ENCODE peak calls at places on chromosomes 7 and 10, in eight cellular contexts. D is AG04450, F is right atrium auricular region, A is transverse colon, E is uterus, O is astrocyte of the spinal cord, M is IMR-90, S is body of pancreas. N is an unnamed sample.

GRCh38 chr10:34967411-34967880 is 122.7 kb downstream of the CUL2 start:
- DNase-seq in D (no peak), F (no peak), A (no peak), E (peak; percentile 19), O (peak; percentile 96), M (peak; percentile 38), S (peak; percentile 45), N (no peak)

GRCh38 chr7:78039791-78040776 is 241.5 kb downstream of the PHTF2 start:
- DNase-seq in D (no peak), F (no peak), A (peak; percentile 23), E (no peak), O (no peak), M (no peak), S (peak; percentile 28), N (no peak)

GRCh38 chr7:24769863-24770262 is 12.6 kb upstream of the GSDME start:
- DNase-seq in D (no peak), F (peak; percentile 50), A (no peak), E (no peak), O (no peak), M (no peak), S (no peak), N (no peak)

GRCh38 chr10:73590881-73591577 is at the start of gene USP54:
- DNase-seq in D (no peak), F (no peak), A (no peak), E (no peak), O (peak; percentile 84), M (peak; percentile 52), S (no peak), N (peak; percentile 74)

GRCh38 chr10:77821551-77821950 is 105.0 kb downstream of the DLG5 start:
- DNase-seq in D (no peak), F (no peak), A (no peak), E (no peak), O (no peak), M (no peak), S (no peak), N (no peak)

GRCh38 chr7:1359051-1359400 is 100.2 kb downstream of the MICALL2 start:
- DNase-seq in D (no peak), F (no peak), A (no peak), E (no peak), O (no peak), M (no peak), S (no peak), N (no peak)

GRCh38 chr10:132539894-132540293 is 2.3 kb downstream of the INPP5A start:
- DNase-seq in D (no peak), F (no peak), A (no peak), E (no peak), O (peak; percentile 81), M (peak; percentile 75), S (no peak), N (peak; percentile 53)

GRCh38 chr10:45452743-45453452 is 78.9 kb downstream of the ALOX5 start:
- DNase-seq in D (no peak), F (peak; percentile 57), A (no peak), E (no peak), O (no peak), M (no peak), S (peak; percentile 50), N (no peak)

GRCh38 chr7:95798401-95798930 is 26.1 kb downstream of the DYNC1I1 start:
- DNase-seq in D (no peak), F (no peak), A (no peak), E (no peak), O (peak; percentile 58), M (no peak), S (no peak), N (no peak)

GRCh38 chr7:5797716-5798115 is 16.3 kb upstream of the RNF216 start:
- DNase-seq in D (no peak), F (no peak), A (no peak), E (no peak), O (no peak), M (no peak), S (no peak), N (no peak)

GRCh38 chr7:66902844-66903180 is 18.2 kb upstream of the TMEM248 start:
- DNase-seq in D (no peak), F (no peak), A (no peak), E (no peak), O (no peak), M (no peak), S (no peak), N (no peak)

GRCh38 chr7:46989247-46989646 is 592.7 kb downstream of the TNS3 start:
- DNase-seq in D (no peak), F (no peak), A (no peak), E (no peak), O (no peak), M (no peak), S (no peak), N (no peak)

GRCh38 chr7:135508853-135509588 is 881 bp downstream of the CNOT4 start:
- DNase-seq in D (no peak), F (no peak), A (peak; percentile 19), E (no peak), O (peak; percentile 36), M (peak; percentile 20), S (peak; percentile 16), N (peak; percentile 44)

GRCh38 chr7:117092801-117093200 is 139.5 kb downstream of the ST7 start:
- DNase-seq in D (peak; percentile 60), F (no peak), A (no peak), E (no peak), O (no peak), M (peak; percentile 84), S (peak; percentile 19), N (no peak)

GRCh38 chr7:131859162-131859821 is 302.9 kb upstream of the PODXL start:
- DNase-seq in D (peak; percentile 26), F (peak; percentile 71), A (peak; percentile 68), E (peak; percentile 25), O (peak; percentile 82), M (peak; percentile 62), S (peak; percentile 70), N (peak; percentile 63)

GRCh38 chr10:11012880-11013279 is 4.8 kb upstream of the CELF2 start:
- DNase-seq in D (no peak), F (no peak), A (no peak), E (no peak), O (no peak), M (no peak), S (no peak), N (no peak)

GRCh38 chr7:55074008-55074499 is 55.2 kb downstream of the EGFR start:
- DNase-seq in D (no peak), F (no peak), A (peak; percentile 91), E (no peak), O (peak; percentile 98), M (peak; percentile 79), S (peak; percentile 52), N (peak; percentile 95)

DNA sequence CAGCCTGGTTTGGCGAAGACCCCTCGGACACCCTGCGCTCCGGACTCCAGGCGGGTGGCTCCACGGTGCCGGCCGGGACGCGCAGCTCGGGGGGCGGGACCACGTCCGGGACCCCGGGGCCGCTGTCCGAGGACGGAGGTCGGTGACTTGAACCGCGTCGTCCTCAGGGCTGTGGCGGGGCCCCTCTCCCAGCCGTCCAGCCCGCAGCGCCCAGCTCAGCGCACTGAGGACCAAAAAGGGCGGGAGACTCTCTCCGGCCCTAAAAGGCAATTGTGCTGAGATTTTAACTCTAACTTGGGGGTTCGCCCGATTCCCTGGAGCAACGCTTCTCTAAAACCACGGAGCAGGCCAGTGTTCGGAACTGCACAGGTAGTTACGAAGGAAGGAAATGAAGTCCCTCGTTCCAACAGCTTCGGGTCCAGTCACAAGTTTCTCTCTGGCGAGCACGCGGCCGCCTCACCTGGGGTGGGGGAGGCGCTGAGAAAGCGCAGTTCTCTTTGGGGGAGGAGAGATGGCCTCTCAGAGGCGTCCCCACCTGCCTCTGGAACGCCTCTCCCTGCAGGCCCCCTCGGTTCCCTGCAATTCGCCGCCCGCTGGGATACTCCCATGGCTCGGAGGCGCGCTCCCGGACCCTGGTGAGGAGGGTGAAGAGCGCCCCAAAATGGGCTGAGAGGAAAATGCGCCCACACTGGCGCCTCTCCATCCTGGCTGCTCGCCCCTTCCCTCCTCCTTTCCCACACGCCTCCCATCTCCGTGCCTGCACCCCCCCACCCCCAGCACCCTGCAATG is 352.7 kb downstream of the DNAJB6 start:
- DNase-seq in D (no peak), F (no peak), A (no peak), E (no peak), O (no peak), M (no peak), S (no peak), N (no peak)
- H3K4me3 ChIP-seq in D (no peak overlapping the region), F (peak overlapping the region; percentile 54), A (peak overlapping the region; percentile 45), E (no peak overlapping the region), O (peak overlapping the region; percentile 46), M (no peak overlapping the region), S (no peak overlapping the region), N (no peak overlapping the region)

DNA sequence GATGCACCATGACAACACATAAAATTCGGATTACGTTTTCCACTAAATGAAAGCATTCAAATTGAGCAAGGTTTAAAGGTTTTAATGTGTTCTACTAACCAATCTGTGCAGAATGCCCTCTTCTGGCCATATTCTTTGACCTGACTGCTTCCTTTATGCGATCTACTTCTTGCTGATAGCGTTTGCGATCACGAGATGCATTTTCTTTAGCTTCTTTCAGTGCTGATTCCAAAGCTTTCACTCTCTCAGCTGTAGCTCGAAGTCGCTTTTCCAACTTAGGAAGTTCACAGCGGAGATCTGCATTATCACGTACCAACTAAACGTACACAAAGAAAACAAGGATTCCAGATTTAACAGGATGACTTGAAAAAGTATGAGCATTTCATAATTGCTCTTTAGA is 39.2 kb downstream of the KIF5B start:
- DNase-seq in D (no peak), F (no peak), A (no peak), E (no peak), O (no peak), M (no peak), S (no peak), N (no peak)
- TF ChIP-seq CTCF in D (no peak), F (no peak), A (no peak), E (no peak), O (no peak), M (no peak), S (no peak), N (no peak)

GRCh38 chr7:124764847-124765400 is 668 bp downstream of the GPR37 start:
- DNase-seq in D (no peak), F (no peak), A (peak; percentile 26), E (no peak), O (no peak), M (peak; percentile 5), S (peak; percentile 27), N (no peak)
- H3K4me3 ChIP-seq in D (peak overlapping the region; percentile 90), F (peak overlapping the region; percentile 49), A (peak overlapping the region; percentile 50), E (peak overlapping the region; percentile 43), O (peak overlapping the region; percentile 58), M (peak overlapping the region; percentile 73), S (peak overlapping the region; percentile 45), N (peak overlapping the region; percentile 49)

DNA sequence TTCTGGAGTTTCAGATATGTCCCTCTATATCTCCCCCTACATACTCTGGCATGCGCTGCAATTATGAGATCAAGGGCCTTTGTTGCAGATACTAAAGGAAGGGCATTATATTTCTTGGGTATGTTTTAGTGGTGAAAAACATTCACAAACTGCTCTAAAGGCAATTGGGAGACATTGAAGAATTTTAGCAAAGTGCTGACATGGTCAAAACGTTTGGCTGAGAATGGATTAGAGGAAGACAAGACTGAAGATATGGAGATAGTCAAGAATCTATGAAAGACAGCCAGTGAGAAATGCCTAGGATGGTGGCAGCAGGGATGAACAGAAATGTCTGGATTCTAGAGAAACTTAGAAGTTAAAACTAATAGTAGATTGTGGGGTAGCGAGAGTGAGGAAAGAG is 104.5 kb upstream of the CABCOCO1 start:
- DNase-seq in D (no peak), F (no peak), A (no peak), E (no peak), O (no peak), M (no peak), S (no peak), N (no peak)
- TF ChIP-seq CTCF in D (no peak), F (no peak), A (no peak), E (no peak), O (no peak), M (no peak), S (no peak), N (no peak)